ENCODE peak calls at places on chromosomes 16 and 17, in ten cellular contexts. One of them, this sample, is unnamed.

GRCh38 chr17:60080545-60080944 is 1.8 kb upstream of the HEATR6 start:
- DNase-seq in C1 segment of cervical spinal cord: no peak
- DNase-seq in BJ: no peak
- DNase-seq in kidney epithelial cell: no peak
- DNase-seq in HuH-7: no peak
- DNase-seq in KG1: no peak
- DNase-seq in left colon: no peak
- DNase-seq in NCI-H1105: no peak
- DNase-seq in progenitor cell of endocrine pancreas: no peak
- DNase-seq in hepatic stellate cell: no peak
- DNase-seq in this sample: no peak

GRCh38 chr16:17945080-17945601 is 391.4 kb downstream of the NPIPA8 start:
- DNase-seq in C1 segment of cervical spinal cord: no peak
- DNase-seq in BJ: no peak
- DNase-seq in kidney epithelial cell: no peak
- DNase-seq in HuH-7: no peak
- DNase-seq in KG1: no peak
- DNase-seq in left colon: no peak
- DNase-seq in NCI-H1105: no peak
- DNase-seq in progenitor cell of endocrine pancreas: no peak
- DNase-seq in hepatic stellate cell: no peak
- DNase-seq in this sample: no peak

GRCh38 chr16:3065069-3065741 is at the start of gene IL32:
- DNase-seq in C1 segment of cervical spinal cord: no peak
- DNase-seq in BJ: peak
- DNase-seq in kidney epithelial cell: peak
- DNase-seq in HuH-7: peak
- DNase-seq in KG1: no peak
- DNase-seq in left colon: peak
- DNase-seq in NCI-H1105: no peak
- DNase-seq in progenitor cell of endocrine pancreas: no peak
- DNase-seq in hepatic stellate cell: peak
- DNase-seq in this sample: peak

GRCh38 chr16:12086861-12087260 is 110.3 kb downstream of the SNX29 start:
- DNase-seq in C1 segment of cervical spinal cord: no peak
- DNase-seq in BJ: no peak
- DNase-seq in kidney epithelial cell: no peak
- DNase-seq in HuH-7: no peak
- DNase-seq in KG1: no peak
- DNase-seq in left colon: no peak
- DNase-seq in NCI-H1105: no peak
- DNase-seq in progenitor cell of endocrine pancreas: no peak
- DNase-seq in hepatic stellate cell: no peak
- DNase-seq in this sample: no peak

GRCh38 chr16:2468725-2469398 is 2.2 kb upstream of the NTN3 start:
- DNase-seq in C1 segment of cervical spinal cord: peak
- DNase-seq in BJ: no peak
- DNase-seq in kidney epithelial cell: no peak
- DNase-seq in HuH-7: peak
- DNase-seq in KG1: no peak
- DNase-seq in left colon: no peak
- DNase-seq in NCI-H1105: peak
- DNase-seq in progenitor cell of endocrine pancreas: no peak
- DNase-seq in hepatic stellate cell: peak
- DNase-seq in this sample: no peak

GRCh38 chr17:57918017-57918895 is 37.0 kb downstream of the CUEDC1 start:
- DNase-seq in C1 segment of cervical spinal cord: no peak
- DNase-seq in BJ: no peak
- DNase-seq in kidney epithelial cell: no peak
- DNase-seq in HuH-7: no peak
- DNase-seq in KG1: no peak
- DNase-seq in left colon: no peak
- DNase-seq in NCI-H1105: no peak
- DNase-seq in progenitor cell of endocrine pancreas: no peak
- DNase-seq in hepatic stellate cell: no peak
- DNase-seq in this sample: no peak

GRCh38 chr16:87603684-87604571 is 1.6 kb downstream of the JPH3 start:
- DNase-seq in C1 segment of cervical spinal cord: no peak
- DNase-seq in BJ: no peak
- DNase-seq in kidney epithelial cell: no peak
- DNase-seq in HuH-7: no peak
- DNase-seq in KG1: no peak
- DNase-seq in left colon: no peak
- DNase-seq in NCI-H1105: no peak
- DNase-seq in progenitor cell of endocrine pancreas: no peak
- DNase-seq in hepatic stellate cell: no peak
- DNase-seq in this sample: no peak

GRCh38 chr17:32486091-32486700 is 597 bp upstream of the CDK5R1 start:
- DNase-seq in C1 segment of cervical spinal cord: peak
- DNase-seq in BJ: no peak
- DNase-seq in kidney epithelial cell: no peak
- DNase-seq in HuH-7: no peak
- DNase-seq in KG1: no peak
- DNase-seq in left colon: peak
- DNase-seq in NCI-H1105: peak
- DNase-seq in progenitor cell of endocrine pancreas: peak
- DNase-seq in hepatic stellate cell: peak
- DNase-seq in this sample: no peak

GRCh38 chr17:45923511-45924268 is 29.3 kb downstream of the MAPT start:
- DNase-seq in C1 segment of cervical spinal cord: no peak
- DNase-seq in BJ: peak
- DNase-seq in kidney epithelial cell: no peak
- DNase-seq in HuH-7: peak
- DNase-seq in KG1: no peak
- DNase-seq in left colon: no peak
- DNase-seq in NCI-H1105: no peak
- DNase-seq in progenitor cell of endocrine pancreas: no peak
- DNase-seq in hepatic stellate cell: no peak
- DNase-seq in this sample: no peak

GRCh38 chr17:7589204-7589868 is 558 bp downstream of the SOX15 start:
- DNase-seq in C1 segment of cervical spinal cord: peak
- DNase-seq in BJ: no peak
- DNase-seq in kidney epithelial cell: no peak
- DNase-seq in HuH-7: no peak
- DNase-seq in KG1: no peak
- DNase-seq in left colon: peak
- DNase-seq in NCI-H1105: peak
- DNase-seq in progenitor cell of endocrine pancreas: peak
- DNase-seq in hepatic stellate cell: peak
- DNase-seq in this sample: no peak

GRCh38 chr17:32971171-32971570 is 20.5 kb upstream of the SPACA3 start:
- DNase-seq in C1 segment of cervical spinal cord: no peak
- DNase-seq in BJ: no peak
- DNase-seq in kidney epithelial cell: no peak
- DNase-seq in HuH-7: no peak
- DNase-seq in KG1: no peak
- DNase-seq in left colon: no peak
- DNase-seq in NCI-H1105: no peak
- DNase-seq in progenitor cell of endocrine pancreas: no peak
- DNase-seq in hepatic stellate cell: no peak
- DNase-seq in this sample: no peak

GRCh38 chr16:77298638-77299360 is 99.6 kb downstream of the SYCE1L start:
- DNase-seq in C1 segment of cervical spinal cord: no peak
- DNase-seq in BJ: peak
- DNase-seq in kidney epithelial cell: peak
- DNase-seq in HuH-7: no peak
- DNase-seq in KG1: no peak
- DNase-seq in left colon: no peak
- DNase-seq in NCI-H1105: no peak
- DNase-seq in progenitor cell of endocrine pancreas: no peak
- DNase-seq in hepatic stellate cell: peak
- DNase-seq in this sample: peak

GRCh38 chr17:60602871-60603270 is 2.9 kb downstream of the PPM1D start:
- DNase-seq in C1 segment of cervical spinal cord: no peak
- DNase-seq in BJ: no peak
- DNase-seq in kidney epithelial cell: no peak
- DNase-seq in HuH-7: no peak
- DNase-seq in KG1: no peak
- DNase-seq in left colon: no peak
- DNase-seq in NCI-H1105: no peak
- DNase-seq in progenitor cell of endocrine pancreas: no peak
- DNase-seq in hepatic stellate cell: no peak
- DNase-seq in this sample: no peak

GRCh38 chr16:4487955-4488481 is 11.8 kb downstream of the HMOX2 start:
- DNase-seq in C1 segment of cervical spinal cord: no peak
- DNase-seq in BJ: no peak
- DNase-seq in kidney epithelial cell: peak
- DNase-seq in HuH-7: no peak
- DNase-seq in KG1: no peak
- DNase-seq in left colon: no peak
- DNase-seq in NCI-H1105: no peak
- DNase-seq in progenitor cell of endocrine pancreas: no peak
- DNase-seq in hepatic stellate cell: no peak
- DNase-seq in this sample: no peak

GRCh38 chr17:22277595-22277994 is 585.3 kb downstream of the KCNJ18 start:
- DNase-seq in C1 segment of cervical spinal cord: no peak
- DNase-seq in BJ: no peak
- DNase-seq in kidney epithelial cell: no peak
- DNase-seq in HuH-7: no peak
- DNase-seq in KG1: no peak
- DNase-seq in left colon: no peak
- DNase-seq in NCI-H1105: no peak
- DNase-seq in progenitor cell of endocrine pancreas: no peak
- DNase-seq in hepatic stellate cell: no peak
- DNase-seq in this sample: no peak

GRCh38 chr16:2015947-2016208 is 3.7 kb upstream of the NPW start:
- DNase-seq in C1 segment of cervical spinal cord: no peak
- DNase-seq in BJ: no peak
- DNase-seq in kidney epithelial cell: no peak
- DNase-seq in HuH-7: no peak
- DNase-seq in KG1: no peak
- DNase-seq in left colon: peak
- DNase-seq in NCI-H1105: no peak
- DNase-seq in progenitor cell of endocrine pancreas: no peak
- DNase-seq in hepatic stellate cell: no peak
- DNase-seq in this sample: no peak

GRCh38 chr17:65819810-65820209 is 258.4 kb upstream of the AXIN2 start:
- DNase-seq in C1 segment of cervical spinal cord: no peak
- DNase-seq in BJ: no peak
- DNase-seq in kidney epithelial cell: no peak
- DNase-seq in HuH-7: no peak
- DNase-seq in KG1: no peak
- DNase-seq in left colon: no peak
- DNase-seq in NCI-H1105: no peak
- DNase-seq in progenitor cell of endocrine pancreas: no peak
- DNase-seq in hepatic stellate cell: no peak
- DNase-seq in this sample: no peak

GRCh38 chr16:31301708-31302400 is 42.1 kb downstream of the ITGAM start:
- DNase-seq in C1 segment of cervical spinal cord: no peak
- DNase-seq in BJ: no peak
- DNase-seq in kidney epithelial cell: no peak
- DNase-seq in HuH-7: peak
- DNase-seq in KG1: peak
- DNase-seq in left colon: no peak
- DNase-seq in NCI-H1105: no peak
- DNase-seq in progenitor cell of endocrine pancreas: no peak
- DNase-seq in hepatic stellate cell: peak
- DNase-seq in this sample: no peak

GRCh38 chr17:82966415-82966814 is 113.0 kb upstream of the METRNL start:
- DNase-seq in C1 segment of cervical spinal cord: no peak
- DNase-seq in BJ: no peak
- DNase-seq in kidney epithelial cell: no peak
- DNase-seq in HuH-7: no peak
- DNase-seq in KG1: no peak
- DNase-seq in left colon: no peak
- DNase-seq in NCI-H1105: no peak
- DNase-seq in progenitor cell of endocrine pancreas: no peak
- DNase-seq in hepatic stellate cell: no peak
- DNase-seq in this sample: no peak

GRCh38 chr16:22291860-22292692 is 5.1 kb upstream of the POLR3E start:
- DNase-seq in C1 segment of cervical spinal cord: no peak
- DNase-seq in BJ: no peak
- DNase-seq in kidney epithelial cell: no peak
- DNase-seq in HuH-7: no peak
- DNase-seq in KG1: no peak
- DNase-seq in left colon: no peak
- DNase-seq in NCI-H1105: no peak
- DNase-seq in progenitor cell of endocrine pancreas: no peak
- DNase-seq in hepatic stellate cell: no peak
- DNase-seq in this sample: no peak

GRCh38 chr17:2749784-2750181 is 331 bp upstream of the CCDC92B start:
- DNase-seq in C1 segment of cervical spinal cord: peak
- DNase-seq in BJ: no peak
- DNase-seq in kidney epithelial cell: peak
- DNase-seq in HuH-7: peak
- DNase-seq in KG1: peak
- DNase-seq in left colon: peak
- DNase-seq in NCI-H1105: peak
- DNase-seq in progenitor cell of endocrine pancreas: peak
- DNase-seq in hepatic stellate cell: peak
- DNase-seq in this sample: peak

GRCh38 chr17:35786941-35787432 is 8.5 kb downstream of the MMP28 start:
- DNase-seq in C1 segment of cervical spinal cord: no peak
- DNase-seq in BJ: no peak
- DNase-seq in kidney epithelial cell: no peak
- DNase-seq in HuH-7: no peak
- DNase-seq in KG1: no peak
- DNase-seq in left colon: no peak
- DNase-seq in NCI-H1105: no peak
- DNase-seq in progenitor cell of endocrine pancreas: no peak
- DNase-seq in hepatic stellate cell: peak
- DNase-seq in this sample: no peak

GRCh38 chr17:61981323-61981722 is 53.5 kb upstream of the INTS2 start:
- DNase-seq in C1 segment of cervical spinal cord: no peak
- DNase-seq in BJ: no peak
- DNase-seq in kidney epithelial cell: no peak
- DNase-seq in HuH-7: no peak
- DNase-seq in KG1: no peak
- DNase-seq in left colon: no peak
- DNase-seq in NCI-H1105: no peak
- DNase-seq in progenitor cell of endocrine pancreas: no peak
- DNase-seq in hepatic stellate cell: no peak
- DNase-seq in this sample: no peak

GRCh38 chr16:57889111-57889510 is 81.8 kb downstream of the CNGB1 start:
- DNase-seq in C1 segment of cervical spinal cord: no peak
- DNase-seq in BJ: no peak
- DNase-seq in kidney epithelial cell: no peak
- DNase-seq in HuH-7: no peak
- DNase-seq in KG1: no peak
- DNase-seq in left colon: no peak
- DNase-seq in NCI-H1105: no peak
- DNase-seq in progenitor cell of endocrine pancreas: no peak
- DNase-seq in hepatic stellate cell: no peak
- DNase-seq in this sample: no peak

GRCh38 chr17:81034779-81035388 is at the start of gene BAIAP2:
- DNase-seq in C1 segment of cervical spinal cord: peak
- DNase-seq in BJ: no peak
- DNase-seq in kidney epithelial cell: no peak
- DNase-seq in HuH-7: peak
- DNase-seq in KG1: peak
- DNase-seq in left colon: peak
- DNase-seq in NCI-H1105: peak
- DNase-seq in progenitor cell of endocrine pancreas: peak
- DNase-seq in hepatic stellate cell: peak
- DNase-seq in this sample: peak

GRCh38 chr17:31456814-31457213 is 65.3 kb downstream of the RAB11FIP4 start:
- DNase-seq in C1 segment of cervical spinal cord: no peak
- DNase-seq in BJ: no peak
- DNase-seq in kidney epithelial cell: no peak
- DNase-seq in HuH-7: no peak
- DNase-seq in KG1: no peak
- DNase-seq in left colon: no peak
- DNase-seq in NCI-H1105: no peak
- DNase-seq in progenitor cell of endocrine pancreas: no peak
- DNase-seq in hepatic stellate cell: no peak
- DNase-seq in this sample: no peak

GRCh38 chr17:3260600-3260999 is 37.6 kb downstream of the OR3A1 start:
- DNase-seq in C1 segment of cervical spinal cord: no peak
- DNase-seq in BJ: no peak
- DNase-seq in kidney epithelial cell: no peak
- DNase-seq in HuH-7: no peak
- DNase-seq in KG1: no peak
- DNase-seq in left colon: no peak
- DNase-seq in NCI-H1105: no peak
- DNase-seq in progenitor cell of endocrine pancreas: no peak
- DNase-seq in hepatic stellate cell: no peak
- DNase-seq in this sample: no peak

GRCh38 chr17:82287849-82288601 is 14.5 kb upstream of the CSNK1D start:
- DNase-seq in C1 segment of cervical spinal cord: no peak
- DNase-seq in BJ: peak
- DNase-seq in kidney epithelial cell: no peak
- DNase-seq in HuH-7: peak
- DNase-seq in KG1: no peak
- DNase-seq in left colon: peak
- DNase-seq in NCI-H1105: no peak
- DNase-seq in progenitor cell of endocrine pancreas: no peak
- DNase-seq in hepatic stellate cell: peak
- DNase-seq in this sample: no peak

This sample was measured in HFF-Myc.